ENCODE peak calls at places on chromosomes 11 and 22, in four cellular contexts. One of them, this sample, is unnamed.

GRCh38 chr22:38267086-38267485 is 5.7 kb downstream of the TMEM184B start:
- DNase-seq in uterus: no peak
- DNase-seq in heart left ventricle: peak
- DNase-seq in HFF-Myc: no peak
- DNase-seq in this sample: no peak

GRCh38 chr11:114367244-114367957 is 32.9 kb downstream of the C11orf71 start:
- DNase-seq in heart left ventricle: no peak
- DNase-seq in uterus: no peak
- DNase-seq in HFF-Myc: no peak
- DNase-seq in this sample: no peak

GRCh38 chr22:40263191-40263590 is 83.1 kb upstream of the ADSL start:
- DNase-seq in uterus: no peak
- DNase-seq in heart left ventricle: peak
- DNase-seq in HFF-Myc: no peak
- DNase-seq in this sample: no peak

GRCh38 chr11:15707194-15707593 is 592.5 kb downstream of the INSC start:
- DNase-seq in uterus: no peak
- DNase-seq in HFF-Myc: no peak
- DNase-seq in heart left ventricle: no peak
- DNase-seq in this sample: no peak

GRCh38 chr11:1667906-1668305 is 29.1 kb upstream of the KRTAP5-6 start:
- DNase-seq in HFF-Myc: no peak
- DNase-seq in uterus: no peak
- DNase-seq in heart left ventricle: no peak
- DNase-seq in this sample: no peak

GRCh38 chr22:45785458-45785857 is 113.8 kb downstream of the ATXN10 start:
- DNase-seq in HFF-Myc: no peak
- DNase-seq in heart left ventricle: no peak
- DNase-seq in uterus: no peak
- DNase-seq in this sample: no peak

GRCh38 chr22:39073941-39074340 is 3.1 kb upstream of the APOBEC3G start:
- DNase-seq in uterus: no peak
- DNase-seq in heart left ventricle: no peak
- DNase-seq in HFF-Myc: no peak
- DNase-seq in this sample: no peak

GRCh38 chr11:65918211-65919150 is at the start of gene C11orf68:
- DNase-seq in HFF-Myc: no peak
- DNase-seq in heart left ventricle: peak
- DNase-seq in uterus: no peak
- DNase-seq in this sample: no peak

GRCh38 chr22:46070722-46071450 is 79.4 kb upstream of the PPARA start:
- DNase-seq in uterus: peak
- DNase-seq in heart left ventricle: peak
- DNase-seq in HFF-Myc: no peak
- DNase-seq in this sample: no peak

GRCh38 chr11:12792590-12792989 is 118.4 kb downstream of the TEAD1 start:
- DNase-seq in uterus: no peak
- DNase-seq in heart left ventricle: no peak
- DNase-seq in HFF-Myc: no peak
- DNase-seq in this sample: no peak

GRCh38 chr22:45235101-45235777 is 5.5 kb downstream of the KIAA0930 start:
- DNase-seq in uterus: no peak
- DNase-seq in heart left ventricle: peak
- DNase-seq in HFF-Myc: no peak
- DNase-seq in this sample: no peak

GRCh38 chr11:45024846-45025623 is 74.4 kb upstream of the TP53I11 start:
- DNase-seq in heart left ventricle: no peak
- DNase-seq in HFF-Myc: no peak
- DNase-seq in uterus: no peak
- DNase-seq in this sample: no peak

GRCh38 chr11:57480409-57481137 is 20.2 kb downstream of the RTN4RL2 start:
- DNase-seq in uterus: peak
- DNase-seq in HFF-Myc: no peak
- DNase-seq in heart left ventricle: peak
- DNase-seq in this sample: no peak

GRCh38 chr11:12287374-12288211 is 89.8 kb upstream of the PARVA start:
- DNase-seq in HFF-Myc: peak
- DNase-seq in uterus: peak
- DNase-seq in heart left ventricle: peak
- DNase-seq in this sample: peak

GRCh38 chr11:10454902-10455631 is at the start of gene AMPD3:
- DNase-seq in heart left ventricle: no peak
- DNase-seq in HFF-Myc: peak
- DNase-seq in uterus: peak
- DNase-seq in this sample: peak

GRCh38 chr11:111796696-111797095 is 30.5 kb upstream of the PPP2R1B start:
- DNase-seq in HFF-Myc: no peak
- DNase-seq in heart left ventricle: no peak
- DNase-seq in uterus: no peak
- DNase-seq in this sample: no peak

GRCh38 chr22:50544746-50545253 is 899 bp upstream of the KLHDC7B start:
- DNase-seq in uterus: no peak
- DNase-seq in heart left ventricle: no peak
- DNase-seq in HFF-Myc: no peak
- DNase-seq in this sample: no peak

GRCh38 chr11:82185925-82186324 is 547.7 kb downstream of the FAM181B start:
- DNase-seq in HFF-Myc: no peak
- DNase-seq in uterus: no peak
- DNase-seq in heart left ventricle: no peak
- DNase-seq in this sample: no peak

GRCh38 chr22:42902875-42903510 is 45.9 kb upstream of the ARFGAP3 start:
- DNase-seq in HFF-Myc: no peak
- DNase-seq in heart left ventricle: no peak
- DNase-seq in uterus: peak
- DNase-seq in this sample: no peak

GRCh38 chr11:61341706-61342105 is 8.7 kb downstream of the TKFC start:
- DNase-seq in uterus: no peak
- DNase-seq in HFF-Myc: no peak
- DNase-seq in heart left ventricle: no peak
- DNase-seq in this sample: no peak

GRCh38 chr11:122115520-122116343 is at the start of gene BLID:
- DNase-seq in HFF-Myc: no peak
- DNase-seq in uterus: peak
- DNase-seq in heart left ventricle: peak
- DNase-seq in this sample: no peak

GRCh38 chr22:49855491-49855911 is 1.9 kb downstream of the ZBED4 start:
- DNase-seq in uterus: no peak
- DNase-seq in HFF-Myc: no peak
- DNase-seq in heart left ventricle: no peak
- DNase-seq in this sample: no peak

GRCh38 chr11:59183768-59184167 is 11.8 kb downstream of the DTX4 start:
- DNase-seq in heart left ventricle: no peak
- DNase-seq in HFF-Myc: no peak
- DNase-seq in uterus: no peak
- DNase-seq in this sample: no peak

GRCh38 chr11:22659783-22660182 is 6.6 kb upstream of the GAS2 start:
- DNase-seq in uterus: no peak
- DNase-seq in HFF-Myc: no peak
- DNase-seq in heart left ventricle: no peak
- DNase-seq in this sample: no peak
- TF ChIP-seq CTCF in uterus: no peak
- TF ChIP-seq CTCF in HFF-Myc: no peak
- TF ChIP-seq CTCF in heart left ventricle: no peak
- TF ChIP-seq CTCF in this sample: no peak

GRCh38 chr11:120334894-120335462 is 1.2 kb upstream of the ARHGEF12 start:
- DNase-seq in HFF-Myc: peak
- DNase-seq in heart left ventricle: peak
- DNase-seq in uterus: peak
- DNase-seq in this sample: peak

GRCh38 chr11:120334332-120334731 is 1.9 kb upstream of the ARHGEF12 start:
- DNase-seq in HFF-Myc: no peak
- DNase-seq in uterus: no peak
- DNase-seq in heart left ventricle: no peak
- DNase-seq in this sample: no peak

GRCh38 chr11:120335928-120336640 is at the start of gene ARHGEF12:
- DNase-seq in HFF-Myc: peak
- DNase-seq in uterus: peak
- DNase-seq in heart left ventricle: peak
- DNase-seq in this sample: peak

GRCh38 chr11:120336641-120337132 is 474 bp downstream of the ARHGEF12 start:
- DNase-seq in heart left ventricle: peak
- DNase-seq in uterus: no peak
- DNase-seq in HFF-Myc: no peak
- DNase-seq in this sample: no peak

DNA sequence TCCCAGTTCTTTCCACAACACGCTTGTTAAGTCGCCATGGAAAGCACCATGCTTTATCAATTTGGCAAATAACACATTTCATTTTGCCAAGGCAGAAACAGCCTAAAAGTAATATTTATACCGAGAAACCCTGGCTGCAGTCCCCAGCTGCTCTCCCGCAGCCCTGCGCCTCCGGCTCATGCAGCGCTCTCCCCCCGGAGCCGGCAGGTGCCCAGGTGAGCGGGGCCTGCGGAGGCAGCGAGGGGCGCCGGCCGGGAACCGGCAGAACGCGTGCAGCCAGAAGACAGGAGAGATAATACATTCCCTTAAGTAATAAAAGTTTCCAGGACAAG is 651 bp upstream of the ARHGEF12 start:
- DNase-seq in HFF-Myc: no peak
- DNase-seq in uterus: no peak
- DNase-seq in heart left ventricle: no peak
- DNase-seq in this sample: no peak
- H3K4me3 ChIP-seq in HFF-Myc: peak
- H3K4me3 ChIP-seq in uterus: peak
- H3K4me3 ChIP-seq in heart left ventricle: peak
- H3K4me3 ChIP-seq in this sample: peak

GRCh38 chr11:86523738-86524602 is 148.4 kb downstream of the ME3 start:
- DNase-seq in heart left ventricle: no peak
- DNase-seq in HFF-Myc: no peak
- DNase-seq in uterus: no peak
- DNase-seq in this sample: no peak
- TF ChIP-seq CTCF in heart left ventricle: no peak
- TF ChIP-seq CTCF in HFF-Myc: no peak
- TF ChIP-seq CTCF in uterus: no peak
- TF ChIP-seq CTCF in this sample: no peak

DNA sequence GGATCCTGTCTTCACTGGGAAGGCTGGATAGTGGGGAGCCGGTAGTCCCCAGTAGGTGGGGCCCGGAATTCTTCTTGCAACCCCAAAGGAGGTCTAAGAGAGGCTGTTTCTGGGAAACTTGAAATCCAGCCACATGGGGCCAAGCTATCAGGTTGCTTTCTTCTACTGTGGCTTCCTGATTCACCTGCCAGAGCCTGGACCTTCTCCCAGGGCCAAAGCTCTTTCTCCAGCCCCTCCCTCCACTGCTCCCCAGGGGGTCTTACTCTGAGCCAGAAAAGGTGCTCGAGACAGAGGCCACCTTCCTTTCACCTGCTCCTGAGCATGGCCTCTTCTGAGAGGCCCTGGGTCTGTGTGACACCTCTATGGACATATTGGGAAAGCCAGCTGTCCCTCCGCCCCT is 9.1 kb downstream of the TST start:
- DNase-seq in HFF-Myc: no peak
- DNase-seq in heart left ventricle: peak
- DNase-seq in uterus: no peak
- DNase-seq in this sample: no peak
- H3K4me3 ChIP-seq in HFF-Myc: no peak
- H3K4me3 ChIP-seq in heart left ventricle: no peak
- H3K4me3 ChIP-seq in uterus: no peak
- H3K4me3 ChIP-seq in this sample: no peak

DNA sequence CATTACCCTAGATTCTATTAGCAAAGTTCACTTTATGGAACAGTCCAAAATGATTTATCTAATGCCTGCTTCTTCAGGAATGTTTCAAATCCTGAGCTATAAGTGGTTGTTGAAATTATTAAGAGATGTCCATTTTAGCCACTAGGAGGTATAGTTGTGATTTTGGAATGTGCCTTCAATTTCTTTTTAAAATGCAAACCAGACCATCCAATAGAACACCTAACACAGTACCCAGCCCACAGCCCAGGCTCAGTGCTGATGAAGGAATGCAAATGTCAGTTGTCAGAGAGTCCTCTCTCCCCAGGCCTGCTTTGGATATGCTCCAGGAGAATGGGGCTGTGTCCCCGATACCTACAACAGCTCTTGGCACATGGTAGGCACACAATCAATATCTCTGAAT is 85.8 kb upstream of the E2F8 start:
- DNase-seq in heart left ventricle: no peak
- DNase-seq in uterus: no peak
- DNase-seq in HFF-Myc: no peak
- DNase-seq in this sample: no peak
- TF ChIP-seq CTCF in heart left ventricle: no peak
- TF ChIP-seq CTCF in uterus: no peak
- TF ChIP-seq CTCF in HFF-Myc: no peak
- TF ChIP-seq CTCF in this sample: peak